ENCODE peak calls at places on chromosome 1, in six cellular contexts. K is GF-D8, U is GM18507, R is pancreas, F is B cell, B is left colon. W is an unnamed sample.

GRCh38 chr1:106526650-106527049 is 529.8 kb upstream of the PRMT6 start:
- DNase-seq in R (no peak), U (no peak), B (no peak), F (no peak), K (no peak), W (no peak)

GRCh38 chr1:175984813-175985212 is 222.3 kb downstream of the COP1 start:
- DNase-seq in B (no peak), K (no peak), U (no peak), R (no peak), F (no peak), W (no peak)

GRCh38 chr1:162855461-162856150 is 5.4 kb downstream of the CCDC190 start:
- DNase-seq in U (no peak), K (no peak), F (no peak), R (no peak), B (no peak), W (no peak)

GRCh38 chr1:237527761-237528160 is 363.0 kb downstream of the ZP4 start:
- DNase-seq in R (no peak), B (no peak), K (no peak), U (no peak), F (no peak), W (no peak)

GRCh38 chr1:219710529-219711194 is 97.8 kb upstream of the ZC3H11B start:
- DNase-seq in B (no peak), K (no peak), F (no peak), U (no peak), R (no peak), W (no peak)

GRCh38 chr1:62906428-62906886 is 122.5 kb downstream of the ATG4C start:
- DNase-seq in R (no peak), F (no peak), B (no peak), U (no peak), K (no peak), W (peak; percentile 3)

GRCh38 chr1:241749924-241750695 is 97.9 kb upstream of the EXO1 start:
- DNase-seq in F (no peak), B (no peak), R (no peak), U (no peak), K (no peak), W (no peak)

GRCh38 chr1:93616996-93617669 is 64.5 kb downstream of the BCAR3 start:
- DNase-seq in R (peak; percentile 81), B (peak; percentile 37), U (no peak), K (no peak), F (no peak), W (no peak)

GRCh38 chr1:25945756-25946155 is 39.5 kb upstream of the STMN1 start:
- DNase-seq in U (no peak), F (no peak), B (no peak), K (no peak), R (no peak), W (no peak)